ENCODE peak calls at places on chromosome 2, in six cellular contexts. M is fibroblast of mammary gland, T is H1, B is astrocyte, U is A549, F is choroid plexus epithelial cell. C is an unnamed sample.

GRCh38 chr2:14678754-14679153 is 46.2 kb downstream of the LRATD1 start:
- DNase-seq in F (no peak), U (no peak), M (peak; percentile 74), B (peak; percentile 10), T (no peak), C (no peak)

GRCh38 chr2:148999451-148999891 is 39.0 kb upstream of the LYPD6B start:
- DNase-seq in U (no peak), F (no peak), B (no peak), M (no peak), T (no peak), C (no peak)

GRCh38 chr2:74496997-74497776 is 2.2 kb downstream of the LBX2 start:
- DNase-seq in B (no peak), F (no peak), M (no peak), U (no peak), T (no peak), C (no peak)

GRCh38 chr2:187964742-187965141 is 326.9 kb upstream of the GULP1 start:
- DNase-seq in T (no peak), F (peak; percentile 53), M (peak; percentile 87), B (peak; percentile 13), U (no peak), C (no peak)

GRCh38 chr2:96145028-96145939 is at the start of gene DUSP2:
- DNase-seq in F (peak; percentile 69), T (no peak), B (peak; percentile 59), U (peak; percentile 41), M (peak; percentile 39), C (peak; percentile 45)

GRCh38 chr2:238164906-238165287 is 6.1 kb downstream of the ERFE start:
- DNase-seq in U (no peak), T (no peak), F (no peak), M (no peak), B (no peak), C (no peak)

GRCh38 chr2:61662990-61663389 is 124.8 kb upstream of the XPO1 start:
- DNase-seq in B (no peak), M (no peak), U (no peak), T (no peak), F (no peak), C (no peak)

GRCh38 chr2:19187323-19188020 is 171.0 kb downstream of the OSR1 start:
- DNase-seq in T (no peak), M (peak; percentile 61), B (peak; percentile 46), U (no peak), F (no peak), C (no peak)

GRCh38 chr2:102436284-102436683 is 13.3 kb downstream of the IL18RAP start:
- DNase-seq in F (peak; percentile 74), M (no peak), T (no peak), B (peak; percentile 71), U (no peak), C (no peak)

GRCh38 chr2:99613992-99614391 is 124.2 kb upstream of the REV1 start:
- DNase-seq in U (no peak), M (no peak), T (no peak), F (no peak), B (no peak), C (no peak)

GRCh38 chr2:142756430-142756829 is 121.0 kb upstream of the KYNU start:
- DNase-seq in T (no peak), U (peak; percentile 46), B (peak; percentile 70), M (peak; percentile 71), F (peak; percentile 49), C (no peak)

GRCh38 chr2:218839430-218839829 is 7.8 kb upstream of the PRKAG3 start:
- DNase-seq in B (peak; percentile 39), M (peak; percentile 78), U (no peak), F (peak; percentile 87), T (no peak), C (no peak)

GRCh38 chr2:95277246-95277906 is 3.1 kb downstream of the PROM2 start:
- DNase-seq in M (no peak), T (no peak), U (no peak), F (no peak), B (no peak), C (peak; percentile 74)

GRCh38 chr2:48006094-48006493 is 99.8 kb upstream of the FBXO11 start:
- DNase-seq in F (no peak), U (peak; percentile 6), T (no peak), M (no peak), B (no peak), C (no peak)

GRCh38 chr2:24791452-24791851 is 1.7 kb downstream of the PTRHD1 start:
- DNase-seq in F (no peak), M (no peak), T (no peak), U (no peak), B (no peak), C (no peak)

GRCh38 chr2:237600205-237600846 is 9.8 kb upstream of the RAB17 start:
- DNase-seq in B (no peak), F (peak; percentile 70), T (no peak), U (no peak), M (peak; percentile 66), C (no peak)

GRCh38 chr2:233010569-233011267 is 2.3 kb downstream of the NGEF start:
- DNase-seq in T (no peak), U (no peak), B (no peak), M (no peak), F (no peak), C (no peak)

GRCh38 chr2:128736046-128736688 is 417.5 kb upstream of the HS6ST1 start:
- DNase-seq in U (no peak), B (no peak), M (peak; percentile 21), F (peak; percentile 38), T (no peak), C (no peak)

GRCh38 chr2:128624425-128624795 is 305.7 kb upstream of the HS6ST1 start:
- DNase-seq in M (no peak), T (no peak), B (no peak), U (no peak), F (no peak), C (no peak)

GRCh38 chr2:64204006-64204632 is 59.9 kb upstream of the PELI1 start:
- DNase-seq in B (peak; percentile 27), U (no peak), M (peak; percentile 42), T (no peak), F (peak; percentile 79), C (no peak)

GRCh38 chr2:230106771-230107170 is 38.0 kb upstream of the SLC16A14 start:
- DNase-seq in B (no peak), T (no peak), F (no peak), M (no peak), U (no peak), C (peak; percentile 46)

GRCh38 chr2:199131256-199131655 is 326.5 kb downstream of the SATB2 start:
- DNase-seq in U (no peak), B (no peak), M (no peak), F (no peak), T (no peak), C (no peak)

GRCh38 chr2:234395801-234396478 is 100.9 kb downstream of the ARL4C start:
- DNase-seq in U (no peak), F (no peak), M (no peak), T (no peak), B (no peak), C (no peak)

GRCh38 chr2:3423492-3424170 is 44.1 kb downstream of the TRAPPC12 start:
- DNase-seq in U (peak; percentile 63), B (peak; percentile 5), T (peak; percentile 38), F (peak; percentile 67), M (peak; percentile 52), C (no peak)

GRCh38 chr2:146214394-146214929 is 1630.4 kb upstream of the ACVR2A start:
- DNase-seq in F (peak; percentile 34), T (no peak), U (peak; percentile 71), B (no peak), M (peak; percentile 1), C (peak; percentile 35)

GRCh38 chr2:15864176-15864769 is 76.1 kb upstream of the MYCN start:
- DNase-seq in M (no peak), T (no peak), F (no peak), B (no peak), U (no peak), C (no peak)

GRCh38 chr2:37414470-37414949 is 70.1 kb downstream of the QPCT start:
- DNase-seq in U (peak; percentile 68), T (no peak), F (peak; percentile 89), M (peak; percentile 81), B (peak; percentile 69), C (peak; percentile 30)

GRCh38 chr2:23563673-23564617 is 179.0 kb downstream of the KLHL29 start:
- DNase-seq in B (peak; percentile 39), F (peak; percentile 57), T (no peak), U (no peak), M (peak; percentile 68), C (no peak)

GRCh38 chr2:190343500-190344274 is at the start of gene INPP1:
- DNase-seq in T (no peak), M (peak; percentile 69), B (peak; percentile 45), F (peak; percentile 45), U (peak; percentile 69), C (no peak)

GRCh38 chr2:45907592-45907991 is 256.1 kb downstream of the PRKCE start:
- DNase-seq in U (no peak), F (no peak), B (no peak), M (no peak), T (no peak), C (no peak)
- TF ChIP-seq CTCF in U (no peak), F (no peak), B (no peak), M (no peak), T (no peak), C (no peak)

DNA sequence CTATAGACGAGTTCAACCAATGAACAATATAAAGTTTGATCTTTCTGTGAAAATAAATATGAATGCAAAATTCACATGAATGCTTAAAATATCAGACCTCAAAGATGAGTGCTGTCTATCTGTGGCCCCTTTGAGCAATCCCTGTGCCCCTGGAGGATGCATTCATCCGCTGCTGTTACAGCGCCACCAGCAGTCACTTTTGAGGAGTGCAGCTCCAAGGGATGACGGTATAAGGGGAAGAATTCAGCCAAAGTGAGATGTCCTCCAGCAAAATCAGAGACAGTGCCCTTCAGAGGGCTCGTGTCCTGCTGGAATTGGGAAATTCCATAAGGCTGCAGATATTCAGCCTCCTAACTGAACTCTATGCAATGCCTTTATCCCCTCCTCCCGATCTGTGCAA is 12.0 kb upstream of the CHRNA1 start:
- DNase-seq in F (no peak), T (no peak), M (no peak), B (no peak), U (no peak), C (no peak)
- TF ChIP-seq CTCF in F (peak; percentile 68), T (peak; percentile 93), M (peak; percentile 39), B (no peak), U (no peak), C (no peak)

DNA sequence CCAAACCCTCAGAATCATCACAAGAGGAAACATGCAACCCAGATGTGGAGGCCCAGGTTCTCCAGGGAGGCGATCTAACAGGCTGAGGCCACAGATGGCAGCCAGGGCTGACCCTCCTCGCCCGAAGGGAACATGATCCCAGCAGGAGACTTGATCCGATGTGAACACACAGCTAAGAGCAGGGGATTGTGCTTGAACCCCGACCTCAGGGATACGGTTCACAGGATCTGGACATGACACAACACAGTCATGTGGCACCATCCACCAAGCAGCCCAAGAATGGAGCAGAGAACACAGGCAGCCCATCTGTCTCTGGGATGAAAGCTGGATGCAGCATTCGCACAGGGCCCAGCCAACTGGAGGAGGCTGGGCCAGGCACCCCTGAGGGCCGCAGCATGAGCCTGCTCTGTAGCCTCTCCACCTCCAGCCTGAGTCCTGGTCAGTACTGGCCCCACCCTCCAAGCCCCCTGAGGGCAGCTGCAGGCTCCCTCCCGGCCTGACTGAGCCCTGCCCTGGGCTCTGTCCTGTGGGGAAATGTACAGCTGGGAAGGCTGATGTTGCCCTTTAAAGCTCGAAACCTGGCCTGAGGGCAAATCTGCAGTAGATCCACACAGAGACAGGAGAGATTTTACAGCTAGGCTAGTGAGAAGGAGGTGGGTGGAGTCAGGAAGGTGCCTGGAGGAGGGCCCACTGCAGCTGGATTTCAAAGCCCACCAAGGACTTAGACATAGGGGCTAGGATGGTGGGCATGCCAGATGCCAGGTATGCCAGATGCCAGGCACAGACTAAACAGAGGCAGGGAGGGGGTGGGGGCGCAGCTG is 39.0 kb downstream of the AQP12A start:
- DNase-seq in F (no peak), T (no peak), M (no peak), B (no peak), U (no peak), C (no peak)
- TF ChIP-seq CTCF in F (no peak), T (no peak), M (no peak), B (no peak), U (no peak), C (no peak)

GRCh38 chr2:227939271-227940027 is 68.0 kb downstream of the DAW1 start:
- DNase-seq in U (peak; percentile 62), T (peak; percentile 25), B (peak; percentile 4), F (peak; percentile 78), M (peak; percentile 54), C (peak; percentile 6)
- TF ChIP-seq CTCF in U (peak; percentile 46), T (peak; percentile 72), B (peak; percentile 42), F (peak; percentile 79), M (peak; percentile 62), C (peak; percentile 67)

C was measured in LNCaP clone FGC.